ENCODE peak calls at places on chromosomes 3 and 15, in seven cellular contexts. One of them, this sample, is unnamed.

GRCh38 chr3:39135170-39135805 is 18.1 kb downstream of the CSRNP1 start:
- DNase-seq in activated CD4-positive, alpha-beta T cell treated with anti-CD3 and anti-CD28 coated beads, Interleukin-2, amount 50 U/mL, for 4 hours: no peak
- DNase-seq in A172: no peak
- DNase-seq in amniotic epithelial cell: no peak
- DNase-seq in stimulated activated CD8-positive, alpha-beta memory T cell treated with anti-CD3 and anti-CD28 coated beads, Interleukin-12 subunit alpha, Interleukin-12 subunit beta, amount 100 ng/mL, for 4 hours: no peak
- DNase-seq in astrocyte: no peak
- DNase-seq in SK-N-MC: no peak
- DNase-seq in this sample: no peak

GRCh38 chr3:121660356-121661171 is at the start of gene HCLS1:
- DNase-seq in stimulated activated CD8-positive, alpha-beta memory T cell treated with anti-CD3 and anti-CD28 coated beads, Interleukin-12 subunit alpha, Interleukin-12 subunit beta, amount 100 ng/mL, for 4 hours: peak
- DNase-seq in amniotic epithelial cell: no peak
- DNase-seq in activated CD4-positive, alpha-beta T cell treated with anti-CD3 and anti-CD28 coated beads, Interleukin-2, amount 50 U/mL, for 4 hours: peak
- DNase-seq in astrocyte: no peak
- DNase-seq in SK-N-MC: no peak
- DNase-seq in A172: no peak
- DNase-seq in this sample: no peak

GRCh38 chr15:85792102-85792731 is 2.5 kb downstream of the KLHL25 start:
- DNase-seq in activated CD4-positive, alpha-beta T cell treated with anti-CD3 and anti-CD28 coated beads, Interleukin-2, amount 50 U/mL, for 4 hours: no peak
- DNase-seq in SK-N-MC: no peak
- DNase-seq in stimulated activated CD8-positive, alpha-beta memory T cell treated with anti-CD3 and anti-CD28 coated beads, Interleukin-12 subunit alpha, Interleukin-12 subunit beta, amount 100 ng/mL, for 4 hours: no peak
- DNase-seq in A172: no peak
- DNase-seq in astrocyte: no peak
- DNase-seq in amniotic epithelial cell: no peak
- DNase-seq in this sample: no peak

GRCh38 chr3:148079370-148079769 is 618.3 kb upstream of the AGTR1 start:
- DNase-seq in stimulated activated CD8-positive, alpha-beta memory T cell treated with anti-CD3 and anti-CD28 coated beads, Interleukin-12 subunit alpha, Interleukin-12 subunit beta, amount 100 ng/mL, for 4 hours: no peak
- DNase-seq in amniotic epithelial cell: no peak
- DNase-seq in astrocyte: no peak
- DNase-seq in activated CD4-positive, alpha-beta T cell treated with anti-CD3 and anti-CD28 coated beads, Interleukin-2, amount 50 U/mL, for 4 hours: no peak
- DNase-seq in SK-N-MC: no peak
- DNase-seq in A172: no peak
- DNase-seq in this sample: peak

GRCh38 chr3:3800685-3801509 is 1.7 kb downstream of the LRRN1 start:
- DNase-seq in amniotic epithelial cell: no peak
- DNase-seq in activated CD4-positive, alpha-beta T cell treated with anti-CD3 and anti-CD28 coated beads, Interleukin-2, amount 50 U/mL, for 4 hours: no peak
- DNase-seq in stimulated activated CD8-positive, alpha-beta memory T cell treated with anti-CD3 and anti-CD28 coated beads, Interleukin-12 subunit alpha, Interleukin-12 subunit beta, amount 100 ng/mL, for 4 hours: no peak
- DNase-seq in astrocyte: peak
- DNase-seq in SK-N-MC: no peak
- DNase-seq in A172: no peak
- DNase-seq in this sample: no peak

GRCh38 chr15:41942886-41943285 is 29.5 kb downstream of the EHD4 start:
- DNase-seq in astrocyte: no peak
- DNase-seq in SK-N-MC: no peak
- DNase-seq in activated CD4-positive, alpha-beta T cell treated with anti-CD3 and anti-CD28 coated beads, Interleukin-2, amount 50 U/mL, for 4 hours: no peak
- DNase-seq in amniotic epithelial cell: no peak
- DNase-seq in A172: no peak
- DNase-seq in stimulated activated CD8-positive, alpha-beta memory T cell treated with anti-CD3 and anti-CD28 coated beads, Interleukin-12 subunit alpha, Interleukin-12 subunit beta, amount 100 ng/mL, for 4 hours: no peak
- DNase-seq in this sample: no peak

GRCh38 chr15:40873625-40874561 is at the start of gene RHOV:
- DNase-seq in SK-N-MC: no peak
- DNase-seq in A172: peak
- DNase-seq in astrocyte: peak
- DNase-seq in stimulated activated CD8-positive, alpha-beta memory T cell treated with anti-CD3 and anti-CD28 coated beads, Interleukin-12 subunit alpha, Interleukin-12 subunit beta, amount 100 ng/mL, for 4 hours: no peak
- DNase-seq in amniotic epithelial cell: no peak
- DNase-seq in activated CD4-positive, alpha-beta T cell treated with anti-CD3 and anti-CD28 coated beads, Interleukin-2, amount 50 U/mL, for 4 hours: peak
- DNase-seq in this sample: peak

GRCh38 chr3:157154563-157155333 is 5.2 kb downstream of the CCNL1 start:
- DNase-seq in activated CD4-positive, alpha-beta T cell treated with anti-CD3 and anti-CD28 coated beads, Interleukin-2, amount 50 U/mL, for 4 hours: no peak
- DNase-seq in A172: no peak
- DNase-seq in stimulated activated CD8-positive, alpha-beta memory T cell treated with anti-CD3 and anti-CD28 coated beads, Interleukin-12 subunit alpha, Interleukin-12 subunit beta, amount 100 ng/mL, for 4 hours: no peak
- DNase-seq in SK-N-MC: no peak
- DNase-seq in astrocyte: no peak
- DNase-seq in amniotic epithelial cell: no peak
- DNase-seq in this sample: peak

GRCh38 chr3:185422677-185423076 is 59.7 kb downstream of the MAP3K13 start:
- DNase-seq in stimulated activated CD8-positive, alpha-beta memory T cell treated with anti-CD3 and anti-CD28 coated beads, Interleukin-12 subunit alpha, Interleukin-12 subunit beta, amount 100 ng/mL, for 4 hours: no peak
- DNase-seq in activated CD4-positive, alpha-beta T cell treated with anti-CD3 and anti-CD28 coated beads, Interleukin-2, amount 50 U/mL, for 4 hours: no peak
- DNase-seq in SK-N-MC: no peak
- DNase-seq in amniotic epithelial cell: no peak
- DNase-seq in astrocyte: no peak
- DNase-seq in A172: no peak
- DNase-seq in this sample: no peak

GRCh38 chr3:34008191-34008590 is 209.8 kb downstream of the PDCD6IP start:
- DNase-seq in astrocyte: peak
- DNase-seq in activated CD4-positive, alpha-beta T cell treated with anti-CD3 and anti-CD28 coated beads, Interleukin-2, amount 50 U/mL, for 4 hours: no peak
- DNase-seq in SK-N-MC: no peak
- DNase-seq in amniotic epithelial cell: no peak
- DNase-seq in stimulated activated CD8-positive, alpha-beta memory T cell treated with anti-CD3 and anti-CD28 coated beads, Interleukin-12 subunit alpha, Interleukin-12 subunit beta, amount 100 ng/mL, for 4 hours: no peak
- DNase-seq in A172: peak
- DNase-seq in this sample: no peak

GRCh38 chr3:96813820-96814580 is 394 bp upstream of the EPHA6 start:
- DNase-seq in stimulated activated CD8-positive, alpha-beta memory T cell treated with anti-CD3 and anti-CD28 coated beads, Interleukin-12 subunit alpha, Interleukin-12 subunit beta, amount 100 ng/mL, for 4 hours: no peak
- DNase-seq in astrocyte: peak
- DNase-seq in amniotic epithelial cell: peak
- DNase-seq in SK-N-MC: no peak
- DNase-seq in activated CD4-positive, alpha-beta T cell treated with anti-CD3 and anti-CD28 coated beads, Interleukin-2, amount 50 U/mL, for 4 hours: no peak
- DNase-seq in A172: no peak
- DNase-seq in this sample: peak

GRCh38 chr3:58347984-58348383 is 15.3 kb downstream of the PXK start:
- DNase-seq in amniotic epithelial cell: no peak
- DNase-seq in activated CD4-positive, alpha-beta T cell treated with anti-CD3 and anti-CD28 coated beads, Interleukin-2, amount 50 U/mL, for 4 hours: no peak
- DNase-seq in A172: no peak
- DNase-seq in SK-N-MC: no peak
- DNase-seq in stimulated activated CD8-positive, alpha-beta memory T cell treated with anti-CD3 and anti-CD28 coated beads, Interleukin-12 subunit alpha, Interleukin-12 subunit beta, amount 100 ng/mL, for 4 hours: no peak
- DNase-seq in astrocyte: no peak
- DNase-seq in this sample: no peak

GRCh38 chr15:88932875-88933330 is 19.7 kb upstream of the MFGE8 start:
- DNase-seq in amniotic epithelial cell: no peak
- DNase-seq in SK-N-MC: no peak
- DNase-seq in A172: no peak
- DNase-seq in activated CD4-positive, alpha-beta T cell treated with anti-CD3 and anti-CD28 coated beads, Interleukin-2, amount 50 U/mL, for 4 hours: no peak
- DNase-seq in stimulated activated CD8-positive, alpha-beta memory T cell treated with anti-CD3 and anti-CD28 coated beads, Interleukin-12 subunit alpha, Interleukin-12 subunit beta, amount 100 ng/mL, for 4 hours: no peak
- DNase-seq in astrocyte: no peak
- DNase-seq in this sample: no peak

GRCh38 chr3:113933746-113934145 is 14.1 kb upstream of the ZDHHC23 start:
- DNase-seq in activated CD4-positive, alpha-beta T cell treated with anti-CD3 and anti-CD28 coated beads, Interleukin-2, amount 50 U/mL, for 4 hours: no peak
- DNase-seq in amniotic epithelial cell: no peak
- DNase-seq in A172: no peak
- DNase-seq in SK-N-MC: no peak
- DNase-seq in astrocyte: no peak
- DNase-seq in stimulated activated CD8-positive, alpha-beta memory T cell treated with anti-CD3 and anti-CD28 coated beads, Interleukin-12 subunit alpha, Interleukin-12 subunit beta, amount 100 ng/mL, for 4 hours: no peak
- DNase-seq in this sample: no peak

GRCh38 chr15:66269326-66270090 is 16.0 kb upstream of the MEGF11 start:
- DNase-seq in SK-N-MC: no peak
- DNase-seq in stimulated activated CD8-positive, alpha-beta memory T cell treated with anti-CD3 and anti-CD28 coated beads, Interleukin-12 subunit alpha, Interleukin-12 subunit beta, amount 100 ng/mL, for 4 hours: no peak
- DNase-seq in amniotic epithelial cell: peak
- DNase-seq in activated CD4-positive, alpha-beta T cell treated with anti-CD3 and anti-CD28 coated beads, Interleukin-2, amount 50 U/mL, for 4 hours: no peak
- DNase-seq in A172: peak
- DNase-seq in astrocyte: peak
- DNase-seq in this sample: peak

GRCh38 chr15:65613365-65613764 is 2.4 kb upstream of the INTS14 start:
- DNase-seq in astrocyte: no peak
- DNase-seq in SK-N-MC: no peak
- DNase-seq in activated CD4-positive, alpha-beta T cell treated with anti-CD3 and anti-CD28 coated beads, Interleukin-2, amount 50 U/mL, for 4 hours: no peak
- DNase-seq in A172: no peak
- DNase-seq in amniotic epithelial cell: no peak
- DNase-seq in stimulated activated CD8-positive, alpha-beta memory T cell treated with anti-CD3 and anti-CD28 coated beads, Interleukin-12 subunit alpha, Interleukin-12 subunit beta, amount 100 ng/mL, for 4 hours: no peak
- DNase-seq in this sample: no peak

GRCh38 chr3:43609406-43609805 is 12.4 kb downstream of the ANO10 start:
- DNase-seq in activated CD4-positive, alpha-beta T cell treated with anti-CD3 and anti-CD28 coated beads, Interleukin-2, amount 50 U/mL, for 4 hours: no peak
- DNase-seq in SK-N-MC: no peak
- DNase-seq in stimulated activated CD8-positive, alpha-beta memory T cell treated with anti-CD3 and anti-CD28 coated beads, Interleukin-12 subunit alpha, Interleukin-12 subunit beta, amount 100 ng/mL, for 4 hours: no peak
- DNase-seq in A172: no peak
- DNase-seq in astrocyte: no peak
- DNase-seq in amniotic epithelial cell: no peak
- DNase-seq in this sample: no peak

GRCh38 chr3:69080233-69080644 is at the start of gene UBA3:
- DNase-seq in A172: peak
- DNase-seq in activated CD4-positive, alpha-beta T cell treated with anti-CD3 and anti-CD28 coated beads, Interleukin-2, amount 50 U/mL, for 4 hours: peak
- DNase-seq in SK-N-MC: no peak
- DNase-seq in stimulated activated CD8-positive, alpha-beta memory T cell treated with anti-CD3 and anti-CD28 coated beads, Interleukin-12 subunit alpha, Interleukin-12 subunit beta, amount 100 ng/mL, for 4 hours: peak
- DNase-seq in amniotic epithelial cell: peak
- DNase-seq in astrocyte: peak
- DNase-seq in this sample: peak

GRCh38 chr15:81165565-81165964 is 31.1 kb upstream of the IL16 start:
- DNase-seq in SK-N-MC: no peak
- DNase-seq in activated CD4-positive, alpha-beta T cell treated with anti-CD3 and anti-CD28 coated beads, Interleukin-2, amount 50 U/mL, for 4 hours: no peak
- DNase-seq in amniotic epithelial cell: no peak
- DNase-seq in stimulated activated CD8-positive, alpha-beta memory T cell treated with anti-CD3 and anti-CD28 coated beads, Interleukin-12 subunit alpha, Interleukin-12 subunit beta, amount 100 ng/mL, for 4 hours: no peak
- DNase-seq in astrocyte: no peak
- DNase-seq in A172: no peak
- DNase-seq in this sample: no peak

GRCh38 chr3:46372492-46373359 is 2.0 kb downstream of the CCR5 start:
- DNase-seq in amniotic epithelial cell: peak
- DNase-seq in activated CD4-positive, alpha-beta T cell treated with anti-CD3 and anti-CD28 coated beads, Interleukin-2, amount 50 U/mL, for 4 hours: no peak
- DNase-seq in astrocyte: no peak
- DNase-seq in SK-N-MC: no peak
- DNase-seq in stimulated activated CD8-positive, alpha-beta memory T cell treated with anti-CD3 and anti-CD28 coated beads, Interleukin-12 subunit alpha, Interleukin-12 subunit beta, amount 100 ng/mL, for 4 hours: no peak
- DNase-seq in A172: peak
- DNase-seq in this sample: peak

GRCh38 chr15:87492321-87492720 is 764.2 kb downstream of the NTRK3 start:
- DNase-seq in SK-N-MC: no peak
- DNase-seq in astrocyte: peak
- DNase-seq in activated CD4-positive, alpha-beta T cell treated with anti-CD3 and anti-CD28 coated beads, Interleukin-2, amount 50 U/mL, for 4 hours: no peak
- DNase-seq in A172: no peak
- DNase-seq in stimulated activated CD8-positive, alpha-beta memory T cell treated with anti-CD3 and anti-CD28 coated beads, Interleukin-12 subunit alpha, Interleukin-12 subunit beta, amount 100 ng/mL, for 4 hours: no peak
- DNase-seq in amniotic epithelial cell: no peak
- DNase-seq in this sample: no peak

GRCh38 chr15:66796343-66796742 is 94.3 kb downstream of the SMAD6 start:
- DNase-seq in SK-N-MC: no peak
- DNase-seq in amniotic epithelial cell: no peak
- DNase-seq in activated CD4-positive, alpha-beta T cell treated with anti-CD3 and anti-CD28 coated beads, Interleukin-2, amount 50 U/mL, for 4 hours: no peak
- DNase-seq in stimulated activated CD8-positive, alpha-beta memory T cell treated with anti-CD3 and anti-CD28 coated beads, Interleukin-12 subunit alpha, Interleukin-12 subunit beta, amount 100 ng/mL, for 4 hours: no peak
- DNase-seq in A172: no peak
- DNase-seq in astrocyte: no peak
- DNase-seq in this sample: no peak

GRCh38 chr15:39851505-39852082 is 68.5 kb downstream of the GPR176 start:
- DNase-seq in stimulated activated CD8-positive, alpha-beta memory T cell treated with anti-CD3 and anti-CD28 coated beads, Interleukin-12 subunit alpha, Interleukin-12 subunit beta, amount 100 ng/mL, for 4 hours: no peak
- DNase-seq in astrocyte: peak
- DNase-seq in A172: peak
- DNase-seq in SK-N-MC: no peak
- DNase-seq in activated CD4-positive, alpha-beta T cell treated with anti-CD3 and anti-CD28 coated beads, Interleukin-2, amount 50 U/mL, for 4 hours: no peak
- DNase-seq in amniotic epithelial cell: peak
- DNase-seq in this sample: no peak

GRCh38 chr3:138921316-138922292 is 25.3 kb downstream of the FOXL2 start:
- DNase-seq in SK-N-MC: no peak
- DNase-seq in astrocyte: peak
- DNase-seq in A172: peak
- DNase-seq in stimulated activated CD8-positive, alpha-beta memory T cell treated with anti-CD3 and anti-CD28 coated beads, Interleukin-12 subunit alpha, Interleukin-12 subunit beta, amount 100 ng/mL, for 4 hours: no peak
- DNase-seq in activated CD4-positive, alpha-beta T cell treated with anti-CD3 and anti-CD28 coated beads, Interleukin-2, amount 50 U/mL, for 4 hours: no peak
- DNase-seq in amniotic epithelial cell: peak
- DNase-seq in this sample: peak

GRCh38 chr15:54307252-54307902 is 329.1 kb downstream of the UNC13C start:
- DNase-seq in amniotic epithelial cell: no peak
- DNase-seq in activated CD4-positive, alpha-beta T cell treated with anti-CD3 and anti-CD28 coated beads, Interleukin-2, amount 50 U/mL, for 4 hours: no peak
- DNase-seq in astrocyte: no peak
- DNase-seq in stimulated activated CD8-positive, alpha-beta memory T cell treated with anti-CD3 and anti-CD28 coated beads, Interleukin-12 subunit alpha, Interleukin-12 subunit beta, amount 100 ng/mL, for 4 hours: no peak
- DNase-seq in A172: no peak
- DNase-seq in SK-N-MC: no peak
- DNase-seq in this sample: no peak

This sample was measured in myocyte.